ENCODE peak calls at places on chromosomes 3 and 15, in six cellular contexts. One of them, this sample, is unnamed.

GRCh38 chr15:31845791-31846190 is 184.5 kb upstream of the CHRNA7 start:
- DNase-seq in heart right ventricle: no peak
- DNase-seq in GM13976: no peak
- DNase-seq in activated T-cell treated with anti-CD3 and anti-CD28 coated beads, Interleukin-2, amount 50 U/mL, for 72 hours: no peak
- DNase-seq in H54: no peak
- DNase-seq in cardiac fibroblast: no peak
- DNase-seq in this sample: no peak

GRCh38 chr3:40152482-40153133 is 156.9 kb upstream of the EIF1B start:
- DNase-seq in heart right ventricle: no peak
- DNase-seq in GM13976: no peak
- DNase-seq in activated T-cell treated with anti-CD3 and anti-CD28 coated beads, Interleukin-2, amount 50 U/mL, for 72 hours: no peak
- DNase-seq in H54: no peak
- DNase-seq in cardiac fibroblast: no peak
- DNase-seq in this sample: no peak

GRCh38 chr3:196991581-196992460 is 23.2 kb upstream of the PIGZ start:
- DNase-seq in heart right ventricle: no peak
- DNase-seq in GM13976: no peak
- DNase-seq in activated T-cell treated with anti-CD3 and anti-CD28 coated beads, Interleukin-2, amount 50 U/mL, for 72 hours: no peak
- DNase-seq in H54: no peak
- DNase-seq in cardiac fibroblast: no peak
- DNase-seq in this sample: no peak

GRCh38 chr3:171807129-171807675 is 3.1 kb downstream of the PLD1 start:
- DNase-seq in heart right ventricle: no peak
- DNase-seq in GM13976: no peak
- DNase-seq in activated T-cell treated with anti-CD3 and anti-CD28 coated beads, Interleukin-2, amount 50 U/mL, for 72 hours: no peak
- DNase-seq in H54: no peak
- DNase-seq in cardiac fibroblast: no peak
- DNase-seq in this sample: no peak

GRCh38 chr3:27360113-27361078 is 8.8 kb downstream of the NEK10 start:
- DNase-seq in heart right ventricle: no peak
- DNase-seq in GM13976: no peak
- DNase-seq in activated T-cell treated with anti-CD3 and anti-CD28 coated beads, Interleukin-2, amount 50 U/mL, for 72 hours: no peak
- DNase-seq in H54: peak
- DNase-seq in cardiac fibroblast: peak
- DNase-seq in this sample: peak

GRCh38 chr15:43552261-43552660 is 34.9 kb downstream of the MAP1A start:
- DNase-seq in heart right ventricle: no peak
- DNase-seq in GM13976: no peak
- DNase-seq in activated T-cell treated with anti-CD3 and anti-CD28 coated beads, Interleukin-2, amount 50 U/mL, for 72 hours: no peak
- DNase-seq in H54: no peak
- DNase-seq in cardiac fibroblast: no peak
- DNase-seq in this sample: no peak

GRCh38 chr3:51950899-51951298 is 4.3 kb upstream of the GPR62 start:
- DNase-seq in heart right ventricle: no peak
- DNase-seq in GM13976: no peak
- DNase-seq in activated T-cell treated with anti-CD3 and anti-CD28 coated beads, Interleukin-2, amount 50 U/mL, for 72 hours: no peak
- DNase-seq in H54: no peak
- DNase-seq in cardiac fibroblast: no peak
- DNase-seq in this sample: no peak

GRCh38 chr3:20186600-20187004 is 596 bp upstream of the SGO1 start:
- DNase-seq in heart right ventricle: no peak
- DNase-seq in GM13976: no peak
- DNase-seq in activated T-cell treated with anti-CD3 and anti-CD28 coated beads, Interleukin-2, amount 50 U/mL, for 72 hours: no peak
- DNase-seq in H54: no peak
- DNase-seq in cardiac fibroblast: no peak
- DNase-seq in this sample: no peak

GRCh38 chr3:171838218-171838720 is 4.9 kb upstream of the TMEM212 start:
- DNase-seq in heart right ventricle: peak
- DNase-seq in GM13976: no peak
- DNase-seq in activated T-cell treated with anti-CD3 and anti-CD28 coated beads, Interleukin-2, amount 50 U/mL, for 72 hours: no peak
- DNase-seq in H54: no peak
- DNase-seq in cardiac fibroblast: peak
- DNase-seq in this sample: no peak

GRCh38 chr15:38054488-38054887 is 120.0 kb downstream of the TMCO5A start:
- DNase-seq in heart right ventricle: no peak
- DNase-seq in GM13976: no peak
- DNase-seq in activated T-cell treated with anti-CD3 and anti-CD28 coated beads, Interleukin-2, amount 50 U/mL, for 72 hours: no peak
- DNase-seq in H54: no peak
- DNase-seq in cardiac fibroblast: peak
- DNase-seq in this sample: no peak

GRCh38 chr15:88309363-88309762 is 52.8 kb upstream of the NTRK3 start:
- DNase-seq in heart right ventricle: no peak
- DNase-seq in GM13976: no peak
- DNase-seq in activated T-cell treated with anti-CD3 and anti-CD28 coated beads, Interleukin-2, amount 50 U/mL, for 72 hours: no peak
- DNase-seq in H54: no peak
- DNase-seq in cardiac fibroblast: no peak
- DNase-seq in this sample: no peak

GRCh38 chr15:84598993-84599392 is 1.8 kb upstream of the ZSCAN2 start:
- DNase-seq in heart right ventricle: peak
- DNase-seq in GM13976: peak
- DNase-seq in activated T-cell treated with anti-CD3 and anti-CD28 coated beads, Interleukin-2, amount 50 U/mL, for 72 hours: peak
- DNase-seq in H54: peak
- DNase-seq in cardiac fibroblast: peak
- DNase-seq in this sample: peak

GRCh38 chr3:69197922-69198540 is 75.6 kb upstream of the LMOD3 start:
- DNase-seq in heart right ventricle: no peak
- DNase-seq in GM13976: no peak
- DNase-seq in activated T-cell treated with anti-CD3 and anti-CD28 coated beads, Interleukin-2, amount 50 U/mL, for 72 hours: peak
- DNase-seq in H54: no peak
- DNase-seq in cardiac fibroblast: no peak
- DNase-seq in this sample: no peak

GRCh38 chr3:137065381-137065780 is 107.6 kb downstream of the IL20RB start:
- DNase-seq in heart right ventricle: no peak
- DNase-seq in GM13976: no peak
- DNase-seq in activated T-cell treated with anti-CD3 and anti-CD28 coated beads, Interleukin-2, amount 50 U/mL, for 72 hours: no peak
- DNase-seq in H54: no peak
- DNase-seq in cardiac fibroblast: no peak
- DNase-seq in this sample: no peak

GRCh38 chr3:158802399-158803023 is 657 bp downstream of the MFSD1 start:
- DNase-seq in heart right ventricle: no peak
- DNase-seq in GM13976: no peak
- DNase-seq in activated T-cell treated with anti-CD3 and anti-CD28 coated beads, Interleukin-2, amount 50 U/mL, for 72 hours: no peak
- DNase-seq in H54: no peak
- DNase-seq in cardiac fibroblast: no peak
- DNase-seq in this sample: peak

GRCh38 chr3:129462365-129462968 is 22.4 kb downstream of the IFT122 start:
- DNase-seq in heart right ventricle: no peak
- DNase-seq in GM13976: no peak
- DNase-seq in activated T-cell treated with anti-CD3 and anti-CD28 coated beads, Interleukin-2, amount 50 U/mL, for 72 hours: no peak
- DNase-seq in H54: no peak
- DNase-seq in cardiac fibroblast: no peak
- DNase-seq in this sample: no peak

GRCh38 chr3:57855281-57855680 is 99.2 kb downstream of the SLMAP start:
- DNase-seq in heart right ventricle: no peak
- DNase-seq in GM13976: no peak
- DNase-seq in activated T-cell treated with anti-CD3 and anti-CD28 coated beads, Interleukin-2, amount 50 U/mL, for 72 hours: no peak
- DNase-seq in H54: no peak
- DNase-seq in cardiac fibroblast: peak
- DNase-seq in this sample: no peak

GRCh38 chr3:10330319-10330718 is 9.4 kb upstream of the SEC13 start:
- DNase-seq in heart right ventricle: no peak
- DNase-seq in GM13976: no peak
- DNase-seq in activated T-cell treated with anti-CD3 and anti-CD28 coated beads, Interleukin-2, amount 50 U/mL, for 72 hours: no peak
- DNase-seq in H54: no peak
- DNase-seq in cardiac fibroblast: no peak
- DNase-seq in this sample: no peak

GRCh38 chr3:36166477-36166876 is 213.8 kb upstream of the STAC start:
- DNase-seq in heart right ventricle: no peak
- DNase-seq in GM13976: no peak
- DNase-seq in activated T-cell treated with anti-CD3 and anti-CD28 coated beads, Interleukin-2, amount 50 U/mL, for 72 hours: no peak
- DNase-seq in H54: peak
- DNase-seq in cardiac fibroblast: peak
- DNase-seq in this sample: no peak

GRCh38 chr15:48565560-48566482 is 79.7 kb downstream of the FBN1 start:
- DNase-seq in heart right ventricle: no peak
- DNase-seq in GM13976: no peak
- DNase-seq in activated T-cell treated with anti-CD3 and anti-CD28 coated beads, Interleukin-2, amount 50 U/mL, for 72 hours: no peak
- DNase-seq in H54: no peak
- DNase-seq in cardiac fibroblast: peak
- DNase-seq in this sample: no peak

GRCh38 chr15:25939122-25939521 is 76.0 kb upstream of the ATP10A start:
- DNase-seq in heart right ventricle: no peak
- DNase-seq in GM13976: no peak
- DNase-seq in activated T-cell treated with anti-CD3 and anti-CD28 coated beads, Interleukin-2, amount 50 U/mL, for 72 hours: no peak
- DNase-seq in H54: no peak
- DNase-seq in cardiac fibroblast: no peak
- DNase-seq in this sample: peak

GRCh38 chr15:50137330-50137761 is 18.3 kb upstream of the ATP8B4 start:
- DNase-seq in heart right ventricle: no peak
- DNase-seq in GM13976: no peak
- DNase-seq in activated T-cell treated with anti-CD3 and anti-CD28 coated beads, Interleukin-2, amount 50 U/mL, for 72 hours: peak
- DNase-seq in H54: peak
- DNase-seq in cardiac fibroblast: peak
- DNase-seq in this sample: no peak

GRCh38 chr3:66010348-66011097 is 28.2 kb downstream of the MAGI1 start:
- DNase-seq in heart right ventricle: no peak
- DNase-seq in GM13976: no peak
- DNase-seq in activated T-cell treated with anti-CD3 and anti-CD28 coated beads, Interleukin-2, amount 50 U/mL, for 72 hours: no peak
- DNase-seq in H54: no peak
- DNase-seq in cardiac fibroblast: no peak
- DNase-seq in this sample: no peak

GRCh38 chr3:23654571-23654970 is 151.2 kb upstream of the UBE2E1 start:
- DNase-seq in heart right ventricle: no peak
- DNase-seq in GM13976: peak
- DNase-seq in activated T-cell treated with anti-CD3 and anti-CD28 coated beads, Interleukin-2, amount 50 U/mL, for 72 hours: no peak
- DNase-seq in H54: no peak
- DNase-seq in cardiac fibroblast: no peak
- DNase-seq in this sample: no peak

GRCh38 chr3:197417451-197417850 is 119.0 kb upstream of the DLG1 start:
- DNase-seq in heart right ventricle: no peak
- DNase-seq in GM13976: no peak
- DNase-seq in activated T-cell treated with anti-CD3 and anti-CD28 coated beads, Interleukin-2, amount 50 U/mL, for 72 hours: no peak
- DNase-seq in H54: no peak
- DNase-seq in cardiac fibroblast: peak
- DNase-seq in this sample: no peak

GRCh38 chr3:191321019-191321767 is 8.0 kb upstream of the CCDC50 start:
- DNase-seq in heart right ventricle: no peak
- DNase-seq in GM13976: no peak
- DNase-seq in activated T-cell treated with anti-CD3 and anti-CD28 coated beads, Interleukin-2, amount 50 U/mL, for 72 hours: no peak
- DNase-seq in H54: no peak
- DNase-seq in cardiac fibroblast: no peak
- DNase-seq in this sample: no peak

GRCh38 chr3:180402463-180403073 is 199.4 kb upstream of the TTC14 start:
- DNase-seq in heart right ventricle: no peak
- DNase-seq in GM13976: no peak
- DNase-seq in activated T-cell treated with anti-CD3 and anti-CD28 coated beads, Interleukin-2, amount 50 U/mL, for 72 hours: no peak
- DNase-seq in H54: no peak
- DNase-seq in cardiac fibroblast: no peak
- DNase-seq in this sample: no peak

GRCh38 chr3:33889394-33890039 is 91.1 kb downstream of the PDCD6IP start:
- DNase-seq in heart right ventricle: no peak
- DNase-seq in GM13976: no peak
- DNase-seq in activated T-cell treated with anti-CD3 and anti-CD28 coated beads, Interleukin-2, amount 50 U/mL, for 72 hours: no peak
- DNase-seq in H54: no peak
- DNase-seq in cardiac fibroblast: peak
- DNase-seq in this sample: no peak

GRCh38 chr3:25428950-25429349 is 887 bp downstream of the RARB start:
- DNase-seq in heart right ventricle: no peak
- DNase-seq in GM13976: no peak
- DNase-seq in activated T-cell treated with anti-CD3 and anti-CD28 coated beads, Interleukin-2, amount 50 U/mL, for 72 hours: no peak
- DNase-seq in H54: no peak
- DNase-seq in cardiac fibroblast: no peak
- DNase-seq in this sample: no peak

GRCh38 chr3:22474706-22475470 is 723.9 kb upstream of the ZNF385D start:
- DNase-seq in heart right ventricle: no peak
- DNase-seq in GM13976: no peak
- DNase-seq in activated T-cell treated with anti-CD3 and anti-CD28 coated beads, Interleukin-2, amount 50 U/mL, for 72 hours: no peak
- DNase-seq in H54: no peak
- DNase-seq in cardiac fibroblast: peak
- DNase-seq in this sample: no peak

GRCh38 chr3:141246958-141247301 is 15.3 kb downstream of the PXYLP1 start:
- DNase-seq in heart right ventricle: no peak
- DNase-seq in GM13976: no peak
- DNase-seq in activated T-cell treated with anti-CD3 and anti-CD28 coated beads, Interleukin-2, amount 50 U/mL, for 72 hours: no peak
- DNase-seq in H54: no peak
- DNase-seq in cardiac fibroblast: no peak
- DNase-seq in this sample: no peak

GRCh38 chr3:5339967-5340535 is 152.5 kb downstream of the EDEM1 start:
- DNase-seq in heart right ventricle: no peak
- DNase-seq in GM13976: no peak
- DNase-seq in activated T-cell treated with anti-CD3 and anti-CD28 coated beads, Interleukin-2, amount 50 U/mL, for 72 hours: no peak
- DNase-seq in H54: no peak
- DNase-seq in cardiac fibroblast: no peak
- DNase-seq in this sample: no peak

GRCh38 chr15:41476416-41477048 is 17.1 kb upstream of the ITPKA start:
- DNase-seq in heart right ventricle: no peak
- DNase-seq in GM13976: no peak
- DNase-seq in activated T-cell treated with anti-CD3 and anti-CD28 coated beads, Interleukin-2, amount 50 U/mL, for 72 hours: no peak
- DNase-seq in H54: no peak
- DNase-seq in cardiac fibroblast: peak
- DNase-seq in this sample: no peak

GRCh38 chr15:99719096-99719541 is 14.1 kb downstream of the LYSMD4 start:
- DNase-seq in heart right ventricle: no peak
- DNase-seq in GM13976: peak
- DNase-seq in activated T-cell treated with anti-CD3 and anti-CD28 coated beads, Interleukin-2, amount 50 U/mL, for 72 hours: no peak
- DNase-seq in H54: no peak
- DNase-seq in cardiac fibroblast: peak
- DNase-seq in this sample: no peak

GRCh38 chr15:80991446-80991845 is 1.8 kb upstream of the MESD start:
- DNase-seq in heart right ventricle: peak
- DNase-seq in GM13976: no peak
- DNase-seq in activated T-cell treated with anti-CD3 and anti-CD28 coated beads, Interleukin-2, amount 50 U/mL, for 72 hours: peak
- DNase-seq in H54: no peak
- DNase-seq in cardiac fibroblast: peak
- DNase-seq in this sample: no peak

GRCh38 chr3:33278106-33278672 is 947 bp downstream of the FBXL2 start:
- DNase-seq in heart right ventricle: no peak
- DNase-seq in GM13976: no peak
- DNase-seq in activated T-cell treated with anti-CD3 and anti-CD28 coated beads, Interleukin-2, amount 50 U/mL, for 72 hours: no peak
- DNase-seq in H54: no peak
- DNase-seq in cardiac fibroblast: peak
- DNase-seq in this sample: no peak

GRCh38 chr3:108863799-108864135 is 41.2 kb downstream of the TRAT1 start:
- DNase-seq in heart right ventricle: no peak
- DNase-seq in GM13976: no peak
- DNase-seq in activated T-cell treated with anti-CD3 and anti-CD28 coated beads, Interleukin-2, amount 50 U/mL, for 72 hours: no peak
- DNase-seq in H54: no peak
- DNase-seq in cardiac fibroblast: no peak
- DNase-seq in this sample: no peak

This sample was measured in germinal center.